ENCODE peak calls at places on chromosome 12, in five cellular contexts. M, F, U, A and S are unnamed samples.

GRCh38 chr12:102548543-102548942 is 68.2 kb upstream of the IGF1 start:
- DNase-seq in M (no peak), F (no peak), U (no peak), A (no peak), S (no peak)

GRCh38 chr12:2856051-2856450 is 788 bp downstream of the TEX52 start:
- DNase-seq in M (no peak), F (no peak), U (no peak), A (no peak), S (no peak)

GRCh38 chr12:128995619-128996018 is 142.3 kb downstream of the GLT1D1 start:
- DNase-seq in M (no peak), F (no peak), U (no peak), A (no peak), S (no peak)

GRCh38 chr12:59389968-59390576 is 205.8 kb upstream of the SLC16A7 start:
- DNase-seq in M (no peak), F (no peak), U (no peak), A (no peak), S (no peak)

GRCh38 chr12:19474147-19474546 is 34.9 kb downstream of the AEBP2 start:
- DNase-seq in M (peak), F (no peak), U (no peak), A (no peak), S (no peak)

GRCh38 chr12:45343269-45344051 is 127.6 kb downstream of the ANO6 start:
- DNase-seq in M (no peak), F (no peak), U (no peak), A (no peak), S (no peak)

GRCh38 chr12:109946505-109946904 is 46.4 kb downstream of the TCHP start:
- DNase-seq in M (peak), F (no peak), U (no peak), A (no peak), S (no peak)

GRCh38 chr12:1638167-1638566 is 9.1 kb downstream of the WNT5B start:
- DNase-seq in M (no peak), F (no peak), U (no peak), A (no peak), S (no peak)

GRCh38 chr12:104686196-104686595 is 229.4 kb downstream of the CHST11 start:
- DNase-seq in M (no peak), F (no peak), U (no peak), A (no peak), S (no peak)

GRCh38 chr12:19227190-19227879 is 97.8 kb downstream of the PLEKHA5 start:
- DNase-seq in M (no peak), F (no peak), U (no peak), A (no peak), S (no peak)

GRCh38 chr12:11513288-11513687 is 117.9 kb upstream of the PRB2 start:
- DNase-seq in M (no peak), F (no peak), U (no peak), A (no peak), S (no peak)

GRCh38 chr12:131674373-131674772 is 36.5 kb upstream of the SFSWAP start:
- DNase-seq in M (no peak), F (no peak), U (no peak), A (no peak), S (no peak)

GRCh38 chr12:77064891-77065360 is 443 bp downstream of the E2F7 start:
- DNase-seq in M (no peak), F (no peak), U (peak), A (peak), S (no peak)

GRCh38 chr12:115758886-115759620 is 518.4 kb downstream of the MED13L start:
- DNase-seq in M (no peak), F (no peak), U (no peak), A (no peak), S (no peak)

GRCh38 chr12:5035618-5036017 is 8.1 kb upstream of the KCNA5 start:
- DNase-seq in M (no peak), F (no peak), U (no peak), A (no peak), S (no peak)

GRCh38 chr12:113149361-113150150 is at the start of gene CFAP73:
- DNase-seq in M (peak), F (no peak), U (no peak), A (no peak), S (peak)

GRCh38 chr12:90909069-90909676 is 45.8 kb downstream of the CCER1 start:
- DNase-seq in M (peak), F (no peak), U (no peak), A (no peak), S (no peak)

GRCh38 chr12:6778212-6778570 is 5.9 kb downstream of the LAG3 start:
- DNase-seq in M (peak), F (no peak), U (no peak), A (no peak), S (no peak)

GRCh38 chr12:69732088-69732487 is 6.6 kb upstream of the RAB3IP start:
- DNase-seq in M (peak), F (no peak), U (no peak), A (no peak), S (no peak)

GRCh38 chr12:116556964-116557706 is 2.0 kb upstream of the MAP1LC3B2 start:
- DNase-seq in M (peak), F (no peak), U (no peak), A (no peak), S (no peak)